ENCODE peak calls at places on chromosomes 6 and 20, in ten cellular contexts. One of them, this sample, is unnamed.

GRCh38 chr6:169975701-169976100 is 224.3 kb downstream of the ERMARD start:
- DNase-seq in transverse colon: no peak
- DNase-seq in NCI-H2029: no peak
- DNase-seq in T-helper 2 cell: no peak
- DNase-seq in stimulated activated CD8-positive, alpha-beta memory T cell treated with anti-CD3 and anti-CD28 coated beads, Interleukin-4, amount 100 ng/mL, for 24 hours: no peak
- DNase-seq in naive thymus-derived CD4-positive, alpha-beta T cell: no peak
- DNase-seq in body of pancreas: no peak
- DNase-seq in NCI-H1417: no peak
- DNase-seq in left ventricle myocardium superior: no peak
- DNase-seq in mucosa of gallbladder: no peak
- DNase-seq in this sample: no peak

GRCh38 chr20:58623579-58624473 is 27.3 kb upstream of the STX16 start:
- DNase-seq in mucosa of gallbladder: peak
- DNase-seq in body of pancreas: peak
- DNase-seq in transverse colon: peak
- DNase-seq in naive thymus-derived CD4-positive, alpha-beta T cell: no peak
- DNase-seq in NCI-H2029: no peak
- DNase-seq in NCI-H1417: peak
- DNase-seq in stimulated activated CD8-positive, alpha-beta memory T cell treated with anti-CD3 and anti-CD28 coated beads, Interleukin-4, amount 100 ng/mL, for 24 hours: no peak
- DNase-seq in T-helper 2 cell: no peak
- DNase-seq in left ventricle myocardium superior: peak
- DNase-seq in this sample: peak

GRCh38 chr20:25090492-25091429 is 8.8 kb upstream of the VSX1 start:
- DNase-seq in NCI-H2029: peak
- DNase-seq in mucosa of gallbladder: peak
- DNase-seq in body of pancreas: no peak
- DNase-seq in left ventricle myocardium superior: no peak
- DNase-seq in T-helper 2 cell: no peak
- DNase-seq in transverse colon: peak
- DNase-seq in NCI-H1417: peak
- DNase-seq in naive thymus-derived CD4-positive, alpha-beta T cell: peak
- DNase-seq in stimulated activated CD8-positive, alpha-beta memory T cell treated with anti-CD3 and anti-CD28 coated beads, Interleukin-4, amount 100 ng/mL, for 24 hours: peak
- DNase-seq in this sample: no peak

GRCh38 chr6:28794175-28795002 is 129.4 kb downstream of the TRIM27 start:
- DNase-seq in stimulated activated CD8-positive, alpha-beta memory T cell treated with anti-CD3 and anti-CD28 coated beads, Interleukin-4, amount 100 ng/mL, for 24 hours: no peak
- DNase-seq in transverse colon: no peak
- DNase-seq in NCI-H2029: no peak
- DNase-seq in NCI-H1417: no peak
- DNase-seq in left ventricle myocardium superior: no peak
- DNase-seq in mucosa of gallbladder: no peak
- DNase-seq in body of pancreas: no peak
- DNase-seq in naive thymus-derived CD4-positive, alpha-beta T cell: no peak
- DNase-seq in T-helper 2 cell: no peak
- DNase-seq in this sample: no peak

GRCh38 chr20:50980851-50981713 is 22.5 kb downstream of the MOCS3 start:
- DNase-seq in T-helper 2 cell: no peak
- DNase-seq in mucosa of gallbladder: peak
- DNase-seq in left ventricle myocardium superior: no peak
- DNase-seq in body of pancreas: peak
- DNase-seq in stimulated activated CD8-positive, alpha-beta memory T cell treated with anti-CD3 and anti-CD28 coated beads, Interleukin-4, amount 100 ng/mL, for 24 hours: peak
- DNase-seq in NCI-H2029: peak
- DNase-seq in naive thymus-derived CD4-positive, alpha-beta T cell: peak
- DNase-seq in NCI-H1417: peak
- DNase-seq in transverse colon: peak
- DNase-seq in this sample: peak

GRCh38 chr6:100366419-100366818 is 98.3 kb downstream of the SIM1 start:
- DNase-seq in naive thymus-derived CD4-positive, alpha-beta T cell: no peak
- DNase-seq in T-helper 2 cell: no peak
- DNase-seq in NCI-H1417: no peak
- DNase-seq in NCI-H2029: no peak
- DNase-seq in body of pancreas: no peak
- DNase-seq in stimulated activated CD8-positive, alpha-beta memory T cell treated with anti-CD3 and anti-CD28 coated beads, Interleukin-4, amount 100 ng/mL, for 24 hours: no peak
- DNase-seq in transverse colon: no peak
- DNase-seq in mucosa of gallbladder: no peak
- DNase-seq in left ventricle myocardium superior: no peak
- DNase-seq in this sample: no peak

GRCh38 chr6:145137425-145137824 is 597.9 kb downstream of the EPM2A start:
- DNase-seq in T-helper 2 cell: no peak
- DNase-seq in stimulated activated CD8-positive, alpha-beta memory T cell treated with anti-CD3 and anti-CD28 coated beads, Interleukin-4, amount 100 ng/mL, for 24 hours: no peak
- DNase-seq in transverse colon: no peak
- DNase-seq in mucosa of gallbladder: no peak
- DNase-seq in body of pancreas: no peak
- DNase-seq in NCI-H2029: no peak
- DNase-seq in naive thymus-derived CD4-positive, alpha-beta T cell: no peak
- DNase-seq in NCI-H1417: no peak
- DNase-seq in left ventricle myocardium superior: no peak
- DNase-seq in this sample: no peak

GRCh38 chr6:22470454-22471368 is 98.7 kb upstream of the HDGFL1 start:
- DNase-seq in body of pancreas: peak
- DNase-seq in transverse colon: peak
- DNase-seq in naive thymus-derived CD4-positive, alpha-beta T cell: no peak
- DNase-seq in mucosa of gallbladder: peak
- DNase-seq in left ventricle myocardium superior: peak
- DNase-seq in stimulated activated CD8-positive, alpha-beta memory T cell treated with anti-CD3 and anti-CD28 coated beads, Interleukin-4, amount 100 ng/mL, for 24 hours: no peak
- DNase-seq in NCI-H2029: peak
- DNase-seq in NCI-H1417: peak
- DNase-seq in T-helper 2 cell: no peak
- DNase-seq in this sample: peak

GRCh38 chr6:146258206-146258605 is 229.3 kb downstream of the GRM1 start:
- DNase-seq in NCI-H1417: no peak
- DNase-seq in transverse colon: no peak
- DNase-seq in stimulated activated CD8-positive, alpha-beta memory T cell treated with anti-CD3 and anti-CD28 coated beads, Interleukin-4, amount 100 ng/mL, for 24 hours: no peak
- DNase-seq in body of pancreas: no peak
- DNase-seq in left ventricle myocardium superior: no peak
- DNase-seq in NCI-H2029: no peak
- DNase-seq in naive thymus-derived CD4-positive, alpha-beta T cell: no peak
- DNase-seq in mucosa of gallbladder: no peak
- DNase-seq in T-helper 2 cell: no peak
- DNase-seq in this sample: no peak

GRCh38 chr6:51129043-51129442 is 310.4 kb downstream of the TFAP2B start:
- DNase-seq in transverse colon: no peak
- DNase-seq in T-helper 2 cell: no peak
- DNase-seq in NCI-H2029: no peak
- DNase-seq in left ventricle myocardium superior: no peak
- DNase-seq in NCI-H1417: no peak
- DNase-seq in body of pancreas: no peak
- DNase-seq in mucosa of gallbladder: no peak
- DNase-seq in naive thymus-derived CD4-positive, alpha-beta T cell: no peak
- DNase-seq in stimulated activated CD8-positive, alpha-beta memory T cell treated with anti-CD3 and anti-CD28 coated beads, Interleukin-4, amount 100 ng/mL, for 24 hours: no peak
- DNase-seq in this sample: no peak

GRCh38 chr6:4402477-4402976 is 267.2 kb upstream of the ECI2 start:
- DNase-seq in NCI-H2029: no peak
- DNase-seq in body of pancreas: no peak
- DNase-seq in naive thymus-derived CD4-positive, alpha-beta T cell: no peak
- DNase-seq in mucosa of gallbladder: no peak
- DNase-seq in T-helper 2 cell: no peak
- DNase-seq in left ventricle myocardium superior: peak
- DNase-seq in stimulated activated CD8-positive, alpha-beta memory T cell treated with anti-CD3 and anti-CD28 coated beads, Interleukin-4, amount 100 ng/mL, for 24 hours: no peak
- DNase-seq in NCI-H1417: no peak
- DNase-seq in transverse colon: no peak
- DNase-seq in this sample: peak

GRCh38 chr6:161631676-161632194 is 357.9 kb upstream of the AGPAT4 start:
- DNase-seq in mucosa of gallbladder: no peak
- DNase-seq in left ventricle myocardium superior: no peak
- DNase-seq in naive thymus-derived CD4-positive, alpha-beta T cell: no peak
- DNase-seq in body of pancreas: no peak
- DNase-seq in transverse colon: no peak
- DNase-seq in NCI-H1417: no peak
- DNase-seq in stimulated activated CD8-positive, alpha-beta memory T cell treated with anti-CD3 and anti-CD28 coated beads, Interleukin-4, amount 100 ng/mL, for 24 hours: no peak
- DNase-seq in NCI-H2029: no peak
- DNase-seq in T-helper 2 cell: no peak
- DNase-seq in this sample: no peak

GRCh38 chr6:114638346-114638745 is 295.5 kb upstream of the HS3ST5 start:
- DNase-seq in naive thymus-derived CD4-positive, alpha-beta T cell: no peak
- DNase-seq in T-helper 2 cell: no peak
- DNase-seq in left ventricle myocardium superior: no peak
- DNase-seq in transverse colon: no peak
- DNase-seq in stimulated activated CD8-positive, alpha-beta memory T cell treated with anti-CD3 and anti-CD28 coated beads, Interleukin-4, amount 100 ng/mL, for 24 hours: no peak
- DNase-seq in body of pancreas: no peak
- DNase-seq in NCI-H1417: no peak
- DNase-seq in mucosa of gallbladder: no peak
- DNase-seq in NCI-H2029: no peak
- DNase-seq in this sample: no peak

GRCh38 chr6:67112120-67112519 is 1405.1 kb upstream of the EYS start:
- DNase-seq in NCI-H1417: no peak
- DNase-seq in mucosa of gallbladder: no peak
- DNase-seq in naive thymus-derived CD4-positive, alpha-beta T cell: no peak
- DNase-seq in transverse colon: no peak
- DNase-seq in left ventricle myocardium superior: no peak
- DNase-seq in NCI-H2029: no peak
- DNase-seq in body of pancreas: no peak
- DNase-seq in T-helper 2 cell: no peak
- DNase-seq in stimulated activated CD8-positive, alpha-beta memory T cell treated with anti-CD3 and anti-CD28 coated beads, Interleukin-4, amount 100 ng/mL, for 24 hours: no peak
- DNase-seq in this sample: no peak

GRCh38 chr6:1792989-1793388 is 183.3 kb downstream of the FOXC1 start:
- DNase-seq in NCI-H1417: peak
- DNase-seq in left ventricle myocardium superior: no peak
- DNase-seq in naive thymus-derived CD4-positive, alpha-beta T cell: no peak
- DNase-seq in NCI-H2029: peak
- DNase-seq in mucosa of gallbladder: no peak
- DNase-seq in transverse colon: peak
- DNase-seq in body of pancreas: peak
- DNase-seq in T-helper 2 cell: no peak
- DNase-seq in stimulated activated CD8-positive, alpha-beta memory T cell treated with anti-CD3 and anti-CD28 coated beads, Interleukin-4, amount 100 ng/mL, for 24 hours: no peak
- DNase-seq in this sample: no peak

GRCh38 chr6:114142256-114142655 is 171.3 kb upstream of the HDAC2 start:
- DNase-seq in T-helper 2 cell: no peak
- DNase-seq in stimulated activated CD8-positive, alpha-beta memory T cell treated with anti-CD3 and anti-CD28 coated beads, Interleukin-4, amount 100 ng/mL, for 24 hours: no peak
- DNase-seq in NCI-H1417: no peak
- DNase-seq in NCI-H2029: no peak
- DNase-seq in body of pancreas: no peak
- DNase-seq in transverse colon: no peak
- DNase-seq in mucosa of gallbladder: no peak
- DNase-seq in left ventricle myocardium superior: no peak
- DNase-seq in naive thymus-derived CD4-positive, alpha-beta T cell: no peak
- DNase-seq in this sample: no peak

This sample was measured in adrenal gland.